ENCODE peak calls at places on chromosomes 11 and 22, in four cellular contexts. B, D, M and P are unnamed samples.

GRCh38 chr11:61899146-61899841 is 7.9 kb upstream of the FADS3 start:
- DNase-seq in B (peak), D (peak), M (peak), P (peak)

GRCh38 chr11:120603071-120603470 is 91.5 kb downstream of the GRIK4 start:
- DNase-seq in M (no peak), D (no peak), B (no peak), P (no peak)

GRCh38 chr22:29668681-29669080 is 51.1 kb upstream of the CABP7 start:
- DNase-seq in D (no peak), B (no peak), M (no peak), P (no peak)

GRCh38 chr11:31645747-31646146 is 136.2 kb downstream of the ELP4 start:
- DNase-seq in M (no peak), D (no peak), B (no peak), P (peak)

GRCh38 chr11:62710001-62710345 is 2.5 kb downstream of the GNG3 start:
- DNase-seq in B (no peak), D (no peak), M (no peak), P (no peak)

GRCh38 chr11:118911880-118912741 is 13.6 kb downstream of the BCL9L start:
- DNase-seq in M (no peak), D (no peak), B (no peak), P (peak)

GRCh38 chr11:74686792-74687191 is 44.4 kb downstream of the CHRDL2 start:
- DNase-seq in B (no peak), D (no peak), M (no peak), P (no peak)

GRCh38 chr22:43256569-43257360 is 69.8 kb upstream of the TTLL12 start:
- DNase-seq in D (no peak), M (no peak), B (no peak), P (no peak)

GRCh38 chr11:70656293-70656692 is 258.0 kb downstream of the CTTN start:
- DNase-seq in D (no peak), M (no peak), B (no peak), P (no peak)

GRCh38 chr11:73298233-73298632 is 9.8 kb upstream of the ARHGEF17 start:
- DNase-seq in B (no peak), M (no peak), D (no peak), P (no peak)

GRCh38 chr22:41401781-41402648 is 20.3 kb downstream of the TEF start:
- DNase-seq in M (no peak), B (no peak), D (no peak), P (no peak)

GRCh38 chr11:107018274-107018901 is at the start of gene GUCY1A2:
- DNase-seq in D (peak), M (no peak), B (no peak), P (no peak)

GRCh38 chr22:48539261-48539660 is 1288.4 kb downstream of the BRD1 start:
- DNase-seq in B (no peak), M (no peak), D (no peak), P (no peak)

GRCh38 chr22:50671641-50672040 is 982 bp upstream of the SHANK3 start:
- DNase-seq in B (no peak), D (no peak), M (no peak), P (peak)

GRCh38 chr11:27898166-27898565 is 197.9 kb upstream of the BDNF start:
- DNase-seq in D (no peak), B (no peak), M (no peak), P (no peak)

GRCh38 chr11:69799097-69799496 is 20.1 kb downstream of the FGF3 start:
- DNase-seq in D (no peak), M (no peak), B (no peak), P (no peak)

GRCh38 chr22:30230787-30231461 is 15.6 kb downstream of the LIF start:
- DNase-seq in B (no peak), M (no peak), D (no peak), P (no peak)

GRCh38 chr11:12692238-12693074 is 18.2 kb downstream of the TEAD1 start:
- DNase-seq in B (no peak), D (no peak), M (no peak), P (no peak)

GRCh38 chr11:72706579-72706978 is 32.4 kb upstream of the PDE2A start:
- DNase-seq in D (no peak), B (no peak), M (no peak), P (no peak)

GRCh38 chr11:95067042-95067827 is 516 bp downstream of the SRSF8 start:
- DNase-seq in M (peak), D (peak), B (no peak), P (peak)

GRCh38 chr11:1108246-1108900 is 33.7 kb downstream of the MUC2 start:
- DNase-seq in B (no peak), M (no peak), D (no peak), P (no peak)

GRCh38 chr22:27718186-27719032 is 83.1 kb downstream of the MN1 start:
- DNase-seq in M (no peak), B (no peak), D (no peak), P (peak)

GRCh38 chr22:41535244-41535643 is 9.0 kb downstream of the POLR3H start:
- DNase-seq in D (no peak), B (no peak), M (no peak), P (peak)

GRCh38 chr11:123429851-123430735 is at the start of gene GRAMD1B:
- DNase-seq in M (peak), D (peak), B (no peak), P (no peak)

GRCh38 chr22:35160268-35160667 is 94.3 kb downstream of the ISX start:
- DNase-seq in M (no peak), B (no peak), D (no peak), P (no peak)

GRCh38 chr22:35156945-35157344 is 91.0 kb downstream of the ISX start:
- DNase-seq in D (no peak), B (no peak), M (no peak), P (no peak)

GRCh38 chr22:35154937-35155387 is 89.0 kb downstream of the ISX start:
- DNase-seq in D (peak), M (peak), B (no peak), P (peak)

GRCh38 chr22:35152316-35152715 is 86.4 kb downstream of the ISX start:
- DNase-seq in B (no peak), M (no peak), D (no peak), P (no peak)

DNA sequence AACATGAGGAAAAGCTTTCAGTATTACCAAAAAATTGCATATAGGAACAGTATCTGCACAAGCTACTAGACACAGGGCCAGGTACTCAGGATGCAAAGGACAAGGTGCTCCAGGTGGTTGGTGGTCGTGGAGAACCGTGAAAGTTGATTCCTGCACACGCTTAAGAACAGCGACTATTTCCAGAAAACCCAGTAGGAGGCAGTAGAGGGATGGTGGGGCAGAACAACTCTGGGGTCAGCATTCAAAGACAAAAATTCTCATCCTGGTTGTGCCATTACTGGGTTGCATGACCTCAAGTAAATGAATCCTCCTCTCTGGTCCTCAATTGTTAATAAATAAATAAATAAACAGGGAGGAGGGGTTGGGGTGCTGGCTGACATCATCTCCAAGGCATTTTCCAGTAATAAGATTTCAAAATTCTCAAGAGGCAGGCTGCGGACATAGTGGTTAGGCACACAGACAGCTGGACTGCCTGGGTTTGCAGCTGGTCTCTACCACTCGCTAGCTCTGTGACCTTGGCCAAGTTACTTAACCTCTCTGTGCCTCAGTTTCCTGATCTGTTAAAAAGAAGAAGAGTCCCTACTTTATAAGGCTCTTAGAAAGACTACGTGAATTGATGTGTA is 89.6 kb downstream of the ISX start:
- DNase-seq in M (no peak), D (no peak), B (no peak), P (peak)
- TF ChIP-seq SPI1 in M (no peak), D (no peak), B (no peak), P (no peak)

GRCh38 chr11:114367244-114367957 is 32.9 kb downstream of the C11orf71 start:
- DNase-seq in B (no peak), D (no peak), M (no peak), P (no peak)

GRCh38 chr11:114368918-114369680 is 31.2 kb downstream of the C11orf71 start:
- DNase-seq in D (no peak), M (no peak), B (no peak), P (no peak)

GRCh38 chr11:114362958-114363357 is 37.4 kb downstream of the C11orf71 start:
- DNase-seq in M (no peak), B (no peak), D (no peak), P (no peak)

DNA sequence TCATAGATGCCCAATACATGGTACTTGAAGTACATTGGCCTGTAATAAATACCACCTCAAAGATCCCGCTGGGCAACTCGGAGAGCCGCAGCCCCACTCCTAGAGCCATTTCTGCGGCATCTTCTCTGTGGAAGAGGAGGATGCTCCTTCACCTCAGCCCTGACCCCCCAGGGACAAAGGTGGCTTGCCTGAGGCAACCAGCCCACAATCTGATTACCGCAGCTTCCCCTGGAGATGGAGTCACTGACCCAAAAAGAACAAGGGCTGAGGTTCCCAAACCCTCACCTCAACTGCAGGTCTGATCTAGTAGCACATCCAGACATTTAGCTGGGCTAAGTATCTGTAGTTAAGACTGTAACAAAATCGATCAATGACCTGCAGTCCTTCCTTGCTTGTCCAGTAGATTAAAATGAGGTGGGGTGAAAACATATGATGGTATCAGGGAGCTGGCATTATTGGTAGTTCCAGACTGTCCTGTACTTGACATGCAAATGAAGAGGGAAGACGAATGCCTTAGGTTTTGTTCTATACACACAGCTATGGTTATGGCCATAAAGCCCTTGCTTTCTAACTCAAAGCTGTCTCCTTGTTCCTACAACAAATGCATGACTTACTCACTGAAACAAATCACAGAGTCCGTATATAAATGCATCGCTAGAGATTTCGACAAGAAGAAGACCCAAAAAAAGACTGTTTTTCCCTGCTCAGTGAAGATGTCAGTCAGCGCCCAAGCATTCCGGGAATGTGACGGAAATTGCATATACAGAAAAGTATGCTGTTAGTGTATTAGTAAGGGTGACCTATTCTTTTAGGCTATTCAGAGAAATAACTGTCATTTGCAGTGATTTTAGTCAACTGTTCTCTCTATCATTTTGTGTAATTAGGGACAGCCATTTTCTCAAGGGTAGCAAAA is 33.7 kb downstream of the C11orf71 start:
- DNase-seq in D (no peak), B (no peak), M (no peak), P (no peak)
- TF ChIP-seq SPI1 in D (no peak), B (no peak), M (no peak), P (no peak)

GRCh38 chr22:40342521-40342920 is 3.8 kb upstream of the ADSL start:
- DNase-seq in B (no peak), D (no peak), M (no peak), P (no peak)
- TF ChIP-seq SPI1 in B (no peak), D (no peak), M (no peak), P (no peak)

DNA sequence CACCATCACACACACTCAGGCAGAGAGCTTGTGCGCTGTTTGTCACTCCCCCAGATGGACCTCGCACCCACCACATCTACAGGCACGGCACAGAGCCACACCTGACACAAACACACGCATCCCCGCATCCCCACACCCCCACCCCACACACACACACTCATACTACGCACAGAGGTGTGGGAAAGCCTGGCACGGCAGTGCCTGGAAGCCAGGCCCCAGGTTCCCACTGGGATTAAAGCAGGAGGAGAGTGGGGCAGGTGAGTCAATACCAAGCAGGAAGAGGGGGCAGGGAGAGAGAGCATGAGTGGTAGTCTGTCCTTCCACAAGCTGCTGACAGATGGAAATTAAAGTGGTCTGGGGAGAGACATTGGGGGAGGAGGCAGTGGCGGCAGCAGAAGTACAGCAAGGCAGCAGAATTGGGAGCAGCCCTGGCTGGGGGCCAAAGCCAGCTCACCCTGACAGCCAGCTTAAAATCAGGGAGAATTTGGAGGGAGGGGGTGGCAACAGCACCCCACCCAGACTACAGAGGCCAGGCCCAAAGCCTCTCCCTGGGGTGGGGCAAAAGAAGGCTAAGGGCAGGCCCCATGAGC is 20.7 kb downstream of the TNKS1BP1 start:
- DNase-seq in D (no peak), B (no peak), M (no peak), P (no peak)
- TF ChIP-seq SPI1 in D (no peak), B (no peak), M (no peak), P (no peak)

GRCh38 chr11:33505140-33505539 is 195.5 kb downstream of the C11orf91 start:
- DNase-seq in B (no peak), M (no peak), D (no peak), P (no peak)

GRCh38 chr11:33507356-33507755 is 193.3 kb downstream of the C11orf91 start:
- DNase-seq in M (no peak), B (no peak), D (no peak), P (no peak)

GRCh38 chr11:33507967-33508366 is 192.7 kb downstream of the C11orf91 start:
- DNase-seq in B (no peak), D (no peak), M (no peak), P (peak)
- TF ChIP-seq SPI1 in B (no peak), D (no peak), M (no peak), P (no peak)

GRCh38 chr11:110339456-110339855 is 43.0 kb upstream of the RDX start:
- DNase-seq in M (no peak), D (no peak), B (no peak), P (no peak)
- TF ChIP-seq SPI1 in M (no peak), D (no peak), B (peak), P (no peak)